ENCODE peak calls at places on chromosomes 4 and X, in nine cellular contexts. C, P, S, O, A, N, Q, Z and K are unnamed samples.

GRCh38 chr4:47386592-47387235 is 76.8 kb downstream of the COMMD8 start:
- DNase-seq in A (no peak), N (no peak), P (peak), Q (no peak), C (no peak), Z (no peak), S (no peak), O (no peak), K (no peak)

GRCh38 chrX:129520151-129520550 is 3.1 kb downstream of the SMARCA1 start:
- DNase-seq in S (no peak), N (no peak), A (no peak), P (no peak), O (no peak), Q (no peak), Z (no peak), C (no peak), K (no peak)

GRCh38 chrX:38220024-38220935 is at the start of gene SRPX:
- DNase-seq in Q (peak), N (no peak), P (peak), Z (peak), S (peak), O (no peak), A (peak), C (peak), K (peak)

GRCh38 chr4:127965803-127966175 is 583 bp downstream of the ABHD18 start:
- DNase-seq in S (peak), Z (peak), P (peak), O (peak), C (peak), A (peak), N (no peak), Q (peak), K (peak)

GRCh38 chr4:48756689-48757220 is 23.3 kb downstream of the FRYL start:
- DNase-seq in C (no peak), Q (no peak), N (no peak), S (no peak), O (no peak), Z (no peak), P (no peak), A (no peak), K (peak)

GRCh38 chr4:98720871-98721480 is 62.6 kb upstream of the TSPAN5 start:
- DNase-seq in P (no peak), N (no peak), Q (no peak), S (no peak), O (no peak), Z (no peak), C (peak), A (no peak), K (peak)

GRCh38 chrX:14064632-14065432 is 35.1 kb upstream of the GEMIN8 start:
- DNase-seq in S (no peak), N (no peak), C (no peak), O (no peak), A (no peak), P (no peak), Z (no peak), Q (no peak), K (peak)

GRCh38 chr4:88158360-88159136 is at the start of gene ABCG2:
- DNase-seq in Q (peak), P (peak), C (peak), Z (peak), S (peak), O (no peak), A (peak), N (no peak), K (peak)

GRCh38 chrX:46710425-46710824 is 48.5 kb downstream of the SLC9A7 start:
- DNase-seq in C (peak), Q (no peak), P (no peak), A (no peak), Z (peak), N (no peak), O (no peak), S (no peak), K (peak)